ENCODE peak calls at places on chromosomes 5 and 9, in four cellular contexts. E, L, G and Q are unnamed samples.
A peak's percentile ranks its signal among the peaks of the same experiment; 100 is the strongest.

GRCh38 chr9:127761491-127761904 is 17.0 kb downstream of the SH2D3C start:
- DNase-seq in E (no peak), L (no peak), G (peak; percentile 70), Q (no peak)

GRCh38 chr5:60673329-60673728 is 26.6 kb downstream of the DEPDC1B start:
- DNase-seq in G (no peak), E (no peak), L (no peak), Q (no peak)

GRCh38 chr5:61298580-61298979 is 33.5 kb upstream of the ZSWIM6 start:
- DNase-seq in L (no peak), E (no peak), G (no peak), Q (peak; percentile 27)

GRCh38 chr5:75844301-75844700 is 127.1 kb upstream of the POC5 start:
- DNase-seq in G (no peak), L (no peak), E (no peak), Q (no peak)

GRCh38 chr9:16333697-16334096 is 536.8 kb downstream of the BNC2 start:
- DNase-seq in L (no peak), G (no peak), E (no peak), Q (no peak)

GRCh38 chr9:130426467-130426773 is 18.3 kb upstream of the ASS1 start:
- DNase-seq in E (no peak), L (no peak), G (no peak), Q (no peak)

GRCh38 chr9:14198544-14199510 is 115.1 kb downstream of the NFIB start:
- DNase-seq in G (peak; percentile 68), E (no peak), L (no peak), Q (no peak)

GRCh38 chr9:120941046-120941770 is 14.6 kb upstream of the TRAF1 start:
- DNase-seq in G (no peak), E (no peak), L (peak; percentile 56), Q (no peak)

GRCh38 chr9:17005085-17005484 is 129.8 kb upstream of the CNTLN start:
- DNase-seq in E (no peak), G (no peak), L (peak; percentile 36), Q (peak; percentile 12)

GRCh38 chr5:143341807-143342570 is 61.5 kb downstream of the NR3C1 start:
- DNase-seq in L (peak; percentile 54), E (no peak), G (no peak), Q (no peak)

GRCh38 chr9:38358390-38359296 is 33.9 kb upstream of the ALDH1B1 start:
- DNase-seq in G (no peak), L (no peak), E (no peak), Q (peak; percentile 24)

GRCh38 chr5:145587308-145588071 is 247.7 kb downstream of the PRELID2 start:
- DNase-seq in L (peak; percentile 72), E (no peak), G (no peak), Q (peak; percentile 3)

GRCh38 chr5:142544946-142545652 is 140.8 kb downstream of the FGF1 start:
- DNase-seq in G (no peak), L (no peak), E (no peak), Q (no peak)

GRCh38 chr5:147782053-147783028 is at the start of gene JAKMIP2:
- DNase-seq in G (peak; percentile 88), L (peak; percentile 26), E (peak; percentile 7), Q (no peak)

GRCh38 chr9:16899611-16900010 is 29.1 kb upstream of the BNC2 start:
- DNase-seq in L (no peak), E (no peak), G (no peak), Q (no peak)

GRCh38 chr5:164422400-164422799 is 917.0 kb downstream of the MAT2B start:
- DNase-seq in G (no peak), L (peak; percentile 13), E (no peak), Q (peak; percentile 22)

GRCh38 chr5:171288066-171288465 is 21.0 kb upstream of the TLX3 start:
- DNase-seq in L (no peak), G (no peak), E (no peak), Q (no peak)

GRCh38 chr9:127204771-127205470 is 59.7 kb upstream of the GARNL3 start:
- DNase-seq in L (peak; percentile 39), E (no peak), G (peak; percentile 62), Q (peak; percentile 31)

GRCh38 chr9:137270929-137271695 is 6.4 kb upstream of the TOR4A start:
- DNase-seq in L (no peak), G (no peak), E (no peak), Q (no peak)

GRCh38 chr5:106894964-106895363 is 775.8 kb downstream of the EFNA5 start:
- DNase-seq in E (no peak), G (no peak), L (no peak), Q (no peak)

GRCh38 chr5:537098-537497 is 12.8 kb upstream of the SLC9A3 start:
- DNase-seq in L (no peak), G (no peak), E (no peak), Q (no peak)

DNA sequence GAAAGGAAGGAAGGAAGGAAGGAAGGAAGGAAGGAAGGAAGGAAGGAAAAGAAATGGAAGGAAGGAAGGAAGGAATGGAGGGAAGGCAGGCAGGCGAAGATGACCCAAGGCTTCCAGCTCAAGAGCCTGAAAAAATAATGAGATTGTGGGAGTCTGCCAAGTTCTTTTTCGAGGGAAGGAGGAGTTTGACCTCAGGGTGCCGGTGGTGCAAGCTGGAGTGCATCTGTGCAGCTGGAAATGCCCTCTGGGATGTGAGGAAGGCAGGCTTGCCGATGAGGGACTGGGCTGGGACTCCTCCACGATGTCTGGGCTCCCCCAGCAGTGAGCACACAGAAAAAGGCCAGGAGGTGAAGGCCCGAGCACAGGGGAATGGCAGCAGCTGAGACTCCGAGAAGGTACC is 154.9 kb upstream of the DAPK1 start:
- DNase-seq in G (no peak), E (no peak), L (no peak), Q (no peak)
- TF ChIP-seq PBX3 in G (no peak), E (no peak), L (no peak), Q (no peak)

GRCh38 chr9:73683862-73684591 is 532.4 kb downstream of the ANXA1 start:
- DNase-seq in L (peak; percentile 44), G (peak; percentile 1), E (no peak), Q (peak; percentile 55)

GRCh38 chr9:73685786-73686185 is 534.1 kb downstream of the ANXA1 start:
- DNase-seq in L (no peak), G (no peak), E (no peak), Q (no peak)

GRCh38 chr9:73684601-73685000 is 532.9 kb downstream of the ANXA1 start:
- DNase-seq in L (no peak), G (no peak), E (no peak), Q (no peak)

GRCh38 chr9:73680831-73681230 is 529.2 kb downstream of the ANXA1 start:
- DNase-seq in E (no peak), L (no peak), G (no peak), Q (no peak)
- TF ChIP-seq PBX3 in E (no peak), L (no peak), G (no peak), Q (no peak)

GRCh38 chr5:27080147-27080546 is 41.8 kb upstream of the CDH9 start:
- DNase-seq in L (no peak), G (no peak), E (no peak), Q (no peak)
- TF ChIP-seq PBX3 in L (no peak), G (no peak), E (no peak), Q (no peak)

GRCh38 chr5:113057437-113058052 is 80.9 kb downstream of the DCP2 start:
- DNase-seq in E (no peak), G (peak; percentile 40), L (no peak), Q (no peak)
- TF ChIP-seq PBX3 in E (no peak), G (no peak), L (no peak), Q (no peak)

DNA sequence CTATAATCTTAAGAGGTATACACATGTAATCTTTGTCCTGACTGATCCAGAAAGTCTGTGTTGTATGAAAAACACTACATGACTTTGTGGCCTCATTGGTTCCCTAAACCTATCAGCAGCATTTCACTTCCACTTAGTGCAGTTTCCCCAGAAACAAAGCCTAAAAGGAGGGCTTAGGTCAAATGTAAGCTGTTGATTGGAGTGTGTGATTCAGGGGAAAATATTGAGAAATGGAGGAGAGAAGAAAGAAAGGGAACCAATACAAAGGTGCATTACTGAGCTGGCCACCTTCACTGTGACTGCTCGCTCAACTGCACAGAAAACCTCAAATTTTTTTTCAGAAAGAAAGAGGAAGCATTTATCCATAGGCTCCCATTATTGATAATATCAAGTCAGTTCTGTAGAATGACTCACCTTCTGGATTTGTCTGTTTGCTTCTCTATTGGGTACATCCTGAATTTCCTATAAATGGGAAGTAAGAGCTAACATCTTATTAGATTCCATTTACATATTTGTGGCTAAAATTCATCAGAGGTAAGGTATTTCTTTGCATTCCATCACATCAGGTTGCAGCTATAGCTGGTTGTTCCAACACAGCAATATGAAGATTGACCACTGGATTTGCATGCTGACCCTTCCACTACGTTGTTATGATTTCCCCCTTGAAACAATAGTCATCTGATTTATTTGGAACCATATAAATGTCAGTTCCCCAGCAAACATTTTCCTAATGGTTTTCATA is 10.3 kb upstream of the FST start:
- DNase-seq in G (no peak), E (no peak), L (no peak), Q (no peak)
- TF ChIP-seq PBX3 in G (peak; percentile 16), E (no peak), L (no peak), Q (no peak)

GRCh38 chr5:110705349-110705748 is 21.1 kb downstream of the TMEM232 start:
- DNase-seq in G (no peak), E (no peak), L (no peak), Q (no peak)

GRCh38 chr5:110702300-110702699 is 24.2 kb downstream of the TMEM232 start:
- DNase-seq in E (no peak), L (no peak), G (no peak), Q (no peak)

GRCh38 chr5:110703481-110703880 is 23.0 kb downstream of the TMEM232 start:
- DNase-seq in E (no peak), L (no peak), G (no peak), Q (no peak)

GRCh38 chr5:110702704-110703103 is 23.8 kb downstream of the TMEM232 start:
- DNase-seq in E (no peak), G (no peak), L (no peak), Q (peak; percentile 1)
- TF ChIP-seq PBX3 in E (no peak), G (no peak), L (no peak), Q (no peak)

GRCh38 chr9:93266521-93267001 is 82.6 kb downstream of the WNK2 start:
- DNase-seq in G (peak; percentile 12), E (no peak), L (no peak), Q (no peak)

GRCh38 chr9:93267091-93267541 is 83.2 kb downstream of the WNK2 start:
- DNase-seq in E (no peak), G (peak; percentile 16), L (no peak), Q (no peak)

GRCh38 chr9:93270976-93271375 is 87.0 kb downstream of the WNK2 start:
- DNase-seq in G (no peak), L (no peak), E (no peak), Q (no peak)

GRCh38 chr9:93267681-93268505 is 84.0 kb downstream of the WNK2 start:
- DNase-seq in E (no peak), G (peak; percentile 9), L (no peak), Q (no peak)

DNA sequence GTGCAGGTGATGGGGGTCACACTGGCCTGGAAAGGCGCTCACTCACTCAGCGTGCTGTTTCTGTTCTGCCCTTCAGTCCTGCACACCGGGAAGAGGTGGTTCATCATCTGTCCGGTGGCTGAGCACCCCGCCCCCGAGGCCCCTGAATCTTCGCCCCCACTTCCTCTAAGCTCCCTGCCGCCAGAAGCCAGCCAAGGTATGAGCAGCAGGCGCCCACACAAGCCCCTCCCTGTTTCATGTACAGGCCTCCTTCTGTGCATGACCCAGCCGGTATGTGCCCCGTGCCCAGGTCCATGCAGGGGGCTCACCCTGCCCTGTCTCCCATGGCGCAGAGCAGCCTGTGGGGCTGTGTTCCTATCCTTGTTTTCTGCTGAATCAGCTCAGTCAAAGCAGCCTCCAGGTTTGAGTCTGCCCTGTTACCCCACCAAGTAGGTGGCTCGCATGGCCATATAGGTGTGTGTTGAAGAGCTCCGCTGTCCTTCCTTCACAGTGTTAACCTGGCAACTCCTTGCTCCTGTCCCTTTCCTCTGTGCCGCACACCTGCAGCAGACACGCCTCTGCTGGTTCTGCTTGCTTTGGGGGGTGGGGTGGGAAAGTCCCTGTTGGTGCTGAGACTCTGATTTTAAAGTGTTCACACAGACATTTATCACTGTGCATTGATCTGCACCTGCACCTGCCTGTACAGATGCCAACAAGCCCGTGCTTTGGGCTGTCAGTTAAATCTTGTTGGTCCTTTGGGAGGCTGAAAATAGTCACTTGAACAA is 84.8 kb downstream of the WNK2 start:
- DNase-seq in L (no peak), E (no peak), G (peak; percentile 8), Q (no peak)
- TF ChIP-seq PBX3 in L (no peak), E (no peak), G (no peak), Q (no peak)